ENCODE peak calls at places on chromosomes 11 and 22, in seven cellular contexts. N, I, O, T, G, E and D are unnamed samples. For H3K27me3, the result is how much of the 10 kb centered on the place peaks cover.

GRCh38 chr11:78564037-78564888 is 10.4 kb downstream of the NARS2 start:
- DNase-seq in N (no peak), I (peak), O (peak), T (peak), G (peak), E (peak), D (peak)

GRCh38 chr22:44685384-44686056 is 16.5 kb upstream of the PRR5 start:
- DNase-seq in N (peak), I (peak), O (peak), T (peak), G (peak), E (no peak), D (no peak)

GRCh38 chr11:109037856-109038780 is 373.2 kb downstream of the DDX10 start:
- DNase-seq in N (no peak), I (no peak), O (no peak), T (no peak), G (no peak), E (no peak), D (no peak)

GRCh38 chr11:117970400-117971024 is 15.7 kb upstream of the IL10RA start:
- DNase-seq in N (no peak), I (no peak), O (no peak), T (no peak), G (no peak), E (no peak), D (no peak)

GRCh38 chr11:35781342-35782171 is 119.0 kb downstream of the TRIM44 start:
- DNase-seq in N (no peak), I (no peak), O (no peak), T (no peak), G (no peak), E (no peak), D (no peak)

GRCh38 chr11:102312656-102313055 is 4.6 kb upstream of the BIRC3 start:
- DNase-seq in N (no peak), I (no peak), O (no peak), T (no peak), G (no peak), E (no peak), D (no peak)

GRCh38 chr11:32960553-32961164 is 55.0 kb upstream of the DEPDC7 start:
- DNase-seq in N (no peak), I (peak), O (peak), T (peak), G (peak), E (peak), D (peak)

GRCh38 chr11:107696140-107696539 is 15.7 kb downstream of the SLN start:
- DNase-seq in N (no peak), I (no peak), O (peak), T (no peak), G (no peak), E (no peak), D (peak)

GRCh38 chr11:65491614-65492386 is 7.0 kb upstream of the MALAT1 start:
- DNase-seq in N (peak), I (no peak), O (peak), T (peak), G (no peak), E (no peak), D (no peak)
- H3K4me3 ChIP-seq in N (no peak), I (no peak), O (peak), T (peak), G (peak), E (no peak), D (no peak)

GRCh38 chr11:1555713-1556153 is 16.3 kb downstream of the DUSP8 start:
- DNase-seq in N (no peak), I (no peak), O (no peak), T (no peak), G (no peak), E (no peak), D (no peak)
- H3K27me3 ChIP-seq in N (under half), I (under half), O (under half), T (under half), G (under half), E (under half), D (under half)

DNA sequence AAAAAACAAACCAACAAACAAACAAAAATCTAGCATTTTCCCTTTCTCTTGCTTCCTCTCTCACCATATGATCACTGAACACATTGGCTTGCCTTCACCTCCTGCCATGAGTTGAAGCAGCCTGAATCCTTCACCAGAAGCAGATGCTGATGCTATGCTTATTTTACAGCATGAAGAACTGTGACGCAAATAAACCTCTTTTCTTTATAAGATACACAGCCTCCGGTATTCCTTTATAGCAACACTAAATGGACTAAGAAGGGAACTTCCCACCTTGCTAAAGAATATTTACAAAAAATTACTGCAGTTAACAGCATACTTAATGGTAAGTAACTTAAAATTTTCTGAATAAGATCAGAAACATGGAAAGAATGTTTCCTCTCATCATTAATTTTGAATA is 27.7 kb upstream of the TEAD1 start:
- DNase-seq in N (no peak), I (no peak), O (no peak), T (no peak), G (no peak), E (no peak), D (no peak)
- TF ChIP-seq SIN3A in N (no peak), I (no peak), O (no peak), T (no peak), G (no peak), E (no peak), D (no peak)

GRCh38 chr11:63534895-63535461 is 1.6 kb upstream of the PLAAT4 start:
- DNase-seq in N (no peak), I (no peak), O (no peak), T (peak), G (peak), E (no peak), D (no peak)

GRCh38 chr11:63534076-63534475 is 2.5 kb upstream of the PLAAT4 start:
- DNase-seq in N (no peak), I (no peak), O (no peak), T (no peak), G (no peak), E (no peak), D (no peak)

GRCh38 chr11:63535734-63536133 is 874 bp upstream of the PLAAT4 start:
- DNase-seq in N (no peak), I (no peak), O (no peak), T (peak), G (no peak), E (no peak), D (no peak)

GRCh38 chr11:63536669-63537292 is at the start of gene PLAAT4:
- DNase-seq in N (no peak), I (no peak), O (no peak), T (no peak), G (peak), E (peak), D (no peak)

GRCh38 chr11:63537293-63538101 is 889 bp downstream of the PLAAT4 start:
- DNase-seq in N (no peak), I (no peak), O (no peak), T (no peak), G (no peak), E (no peak), D (no peak)
- H3K4me3 ChIP-seq in N (no peak), I (no peak), O (no peak), T (no peak), G (peak), E (no peak), D (peak)

GRCh38 chr22:38955250-38955775 is 2.1 kb upstream of the APOBEC3A start:
- DNase-seq in N (no peak), I (no peak), O (no peak), T (no peak), G (no peak), E (no peak), D (no peak)

GRCh38 chr22:38955926-38956325 is 1.5 kb upstream of the APOBEC3A start:
- DNase-seq in N (no peak), I (no peak), O (no peak), T (no peak), G (no peak), E (no peak), D (no peak)

GRCh38 chr22:38957046-38957770 is at the start of gene APOBEC3A:
- DNase-seq in N (no peak), I (no peak), O (no peak), T (no peak), G (no peak), E (no peak), D (no peak)

GRCh38 chr22:38957808-38958207 is 399 bp downstream of the APOBEC3A start:
- DNase-seq in N (no peak), I (no peak), O (no peak), T (no peak), G (no peak), E (no peak), D (no peak)

DNA sequence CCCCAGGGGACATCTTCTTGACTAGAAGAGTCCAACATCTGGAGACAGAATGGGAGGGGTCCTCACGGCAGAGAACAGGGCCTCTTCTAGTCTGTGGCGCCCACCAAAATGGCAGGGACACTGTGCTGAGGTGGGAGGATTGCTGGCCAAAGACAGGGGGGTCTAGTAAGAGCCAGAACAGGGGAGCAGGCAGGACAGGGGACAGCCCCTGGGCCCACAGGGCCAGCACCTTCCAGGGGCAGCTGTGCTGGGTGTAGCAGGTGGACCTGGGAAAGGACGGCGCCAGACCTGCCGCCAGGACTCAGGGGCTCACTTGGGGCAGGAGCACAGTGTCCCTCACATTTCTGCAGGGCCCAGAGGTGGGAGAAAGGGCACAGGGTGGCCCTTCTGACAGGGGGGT is 858 bp upstream of the APOBEC3A start:
- DNase-seq in N (no peak), I (no peak), O (no peak), T (no peak), G (no peak), E (no peak), D (no peak)
- H3K27me3 ChIP-seq in N (under half), I (under half), O (under half), T (under half), G (under half), E (under half), D (under half)

DNA sequence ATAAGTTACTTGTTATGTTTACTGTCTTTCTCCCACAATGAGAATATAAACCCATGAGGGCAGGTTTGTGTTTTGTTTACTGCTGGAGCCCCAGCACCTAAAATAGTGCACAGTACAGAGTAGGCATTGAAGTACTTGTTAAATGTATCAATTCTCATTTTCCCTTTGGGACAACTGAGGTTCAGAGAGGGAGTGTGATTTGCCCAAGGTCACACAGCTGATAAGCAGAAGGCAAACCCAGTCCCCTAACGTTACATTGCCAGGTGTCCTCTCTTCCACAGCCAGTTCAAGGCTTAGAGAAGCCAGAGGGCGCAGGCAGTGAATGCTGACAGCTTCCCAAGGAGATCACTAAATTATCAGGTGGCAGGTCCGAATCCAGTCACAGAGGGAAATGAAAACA is 16.8 kb downstream of the ZMAT5 start:
- DNase-seq in N (no peak), I (no peak), O (no peak), T (no peak), G (no peak), E (no peak), D (no peak)
- TF ChIP-seq SIN3A in N (no peak), I (no peak), O (no peak), T (no peak), G (no peak), E (no peak), D (no peak)

DNA sequence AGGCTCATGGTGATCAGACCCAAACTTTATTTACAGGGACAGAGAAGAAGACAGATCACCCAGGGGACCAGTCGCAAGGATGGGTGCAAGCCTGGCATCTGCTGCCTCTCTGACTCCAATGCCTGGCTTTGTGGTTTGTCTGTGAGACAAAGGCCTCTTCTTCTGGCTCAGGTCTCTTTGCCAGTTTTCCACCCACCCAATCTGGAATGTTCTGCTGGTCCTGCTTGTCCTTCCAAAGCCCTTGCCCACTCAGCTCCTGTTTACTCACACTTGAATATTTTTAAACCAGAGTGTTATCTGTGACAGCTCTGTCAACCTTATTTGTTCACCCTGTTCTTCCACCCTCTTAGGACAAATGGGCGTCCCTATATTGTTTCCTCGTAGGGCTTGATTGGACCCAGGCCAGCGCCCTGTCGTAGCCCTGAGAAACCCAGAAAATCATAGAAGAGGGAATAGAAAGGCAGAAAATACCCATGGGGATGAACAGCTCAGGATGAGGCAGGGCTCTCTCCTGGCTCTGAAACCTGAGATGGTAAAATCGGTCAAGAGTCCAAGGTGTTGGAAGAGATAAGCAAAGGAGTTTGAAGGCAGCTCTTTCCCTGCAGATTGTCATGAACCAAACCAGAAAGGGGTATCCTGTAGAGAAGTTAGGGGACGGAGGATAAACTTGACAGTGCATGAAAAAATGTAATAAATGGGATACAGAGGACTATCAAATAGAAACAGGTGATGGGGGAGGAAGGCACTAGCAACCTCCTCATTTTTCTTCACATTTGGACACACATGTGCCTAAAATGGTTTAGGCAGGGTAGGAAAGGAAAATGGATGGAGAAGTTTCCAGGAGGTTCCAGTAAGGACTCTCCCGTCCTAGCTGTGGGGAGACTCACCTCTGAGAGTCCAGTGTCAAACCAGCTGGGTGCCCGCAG is 670 bp downstream of the CRYAB start:
- DNase-seq in N (no peak), I (no peak), O (no peak), T (peak), G (no peak), E (no peak), D (no peak)
- H3K4me3 ChIP-seq in N (no peak), I (no peak), O (no peak), T (no peak), G (no peak), E (no peak), D (no peak)

GRCh38 chr22:39612811-39613548 is 42.4 kb downstream of the CACNA1I start:
- DNase-seq in N (no peak), I (no peak), O (no peak), T (no peak), G (no peak), E (no peak), D (no peak)
- H3K27me3 ChIP-seq in N (under half), I (under half), O (under half), T (under half), G (under half), E (under half), D (under half)

GRCh38 chr11:122175316-122175715 is 59.3 kb upstream of the BLID start:
- DNase-seq in N (no peak), I (no peak), O (no peak), T (no peak), G (no peak), E (no peak), D (no peak)
- TF ChIP-seq SIN3A in N (no peak), I (no peak), O (no peak), T (no peak), G (no peak), E (no peak), D (no peak)